ENCODE peak calls at places on chromosome 15, in seven cellular contexts. N, C, E, O, Q, U and W are unnamed samples.

GRCh38 chr15:62360286-62360685 is 195.2 kb upstream of the C2CD4B start:
- DNase-seq in N (no peak), C (no peak), E (no peak), O (no peak), Q (no peak), U (no peak), W (no peak)

GRCh38 chr15:73930790-73931281 is 4.6 kb downstream of the LOXL1 start:
- DNase-seq in N (peak; percentile 43), C (no peak), E (no peak), O (no peak), Q (peak; percentile 32), U (peak; percentile 78), W (no peak)

GRCh38 chr15:27989428-27989827 is 109.7 kb downstream of the OCA2 start:
- DNase-seq in N (no peak), C (no peak), E (no peak), O (no peak), Q (no peak), U (no peak), W (no peak)

GRCh38 chr15:101113114-101114005 is 138.5 kb downstream of the CHSY1 start:
- DNase-seq in N (no peak), C (no peak), E (no peak), O (no peak), Q (no peak), U (no peak), W (no peak)

GRCh38 chr15:53193149-53193548 is 403.0 kb upstream of the ONECUT1 start:
- DNase-seq in N (no peak), C (peak; percentile 37), E (no peak), O (no peak), Q (no peak), U (no peak), W (no peak)

GRCh38 chr15:83657549-83657948 is 3.6 kb downstream of the ADAMTSL3 start:
- DNase-seq in N (no peak), C (no peak), E (no peak), O (no peak), Q (no peak), U (no peak), W (no peak)

GRCh38 chr15:37034835-37035234 is 65.5 kb downstream of the MEIS2 start:
- DNase-seq in N (no peak), C (no peak), E (no peak), O (no peak), Q (no peak), U (no peak), W (no peak)

GRCh38 chr15:42137461-42138261 is 18.8 kb downstream of the PLA2G4F start:
- DNase-seq in N (no peak), C (peak; percentile 48), E (no peak), O (peak; percentile 48), Q (no peak), U (no peak), W (peak; percentile 47)

GRCh38 chr15:84834227-84834955 is 17.2 kb downstream of the ALPK3 start:
- DNase-seq in N (no peak), C (no peak), E (no peak), O (no peak), Q (no peak), U (no peak), W (no peak)

GRCh38 chr15:29805043-29805707 is 17.1 kb downstream of the TJP1 start:
- DNase-seq in N (no peak), C (peak; percentile 18), E (no peak), O (peak; percentile 78), Q (no peak), U (peak; percentile 31), W (no peak)

GRCh38 chr15:25437751-25438600 is 848 bp downstream of the UBE3A start:
- DNase-seq in N (peak; percentile 76), C (peak; percentile 25), E (peak; percentile 8), O (peak; percentile 58), Q (peak; percentile 52), U (peak; percentile 58), W (no peak)

GRCh38 chr15:100247228-100248225 is 94.2 kb downstream of the ADAMTS17 start:
- DNase-seq in N (no peak), C (no peak), E (no peak), O (no peak), Q (no peak), U (no peak), W (no peak)

GRCh38 chr15:70358871-70359647 is 261.3 kb upstream of the TLE3 start:
- DNase-seq in N (no peak), C (no peak), E (no peak), O (no peak), Q (no peak), U (no peak), W (peak; percentile 82)

GRCh38 chr15:42712584-42712983 is 24.3 kb downstream of the CDAN1 start:
- DNase-seq in N (no peak), C (no peak), E (no peak), O (no peak), Q (no peak), U (peak; percentile 7), W (no peak)

GRCh38 chr15:62444104-62445027 is 279.3 kb upstream of the C2CD4B start:
- DNase-seq in N (no peak), C (no peak), E (peak; percentile 50), O (no peak), Q (no peak), U (peak; percentile 55), W (no peak)

GRCh38 chr15:58307313-58307961 is 124.4 kb upstream of the LIPC start:
- DNase-seq in N (no peak), C (no peak), E (no peak), O (no peak), Q (no peak), U (no peak), W (no peak)

GRCh38 chr15:27017168-27017809 is 46.3 kb downstream of the GABRG3 start:
- DNase-seq in N (no peak), C (peak; percentile 73), E (peak; percentile 47), O (peak; percentile 83), Q (no peak), U (no peak), W (no peak)

DNA sequence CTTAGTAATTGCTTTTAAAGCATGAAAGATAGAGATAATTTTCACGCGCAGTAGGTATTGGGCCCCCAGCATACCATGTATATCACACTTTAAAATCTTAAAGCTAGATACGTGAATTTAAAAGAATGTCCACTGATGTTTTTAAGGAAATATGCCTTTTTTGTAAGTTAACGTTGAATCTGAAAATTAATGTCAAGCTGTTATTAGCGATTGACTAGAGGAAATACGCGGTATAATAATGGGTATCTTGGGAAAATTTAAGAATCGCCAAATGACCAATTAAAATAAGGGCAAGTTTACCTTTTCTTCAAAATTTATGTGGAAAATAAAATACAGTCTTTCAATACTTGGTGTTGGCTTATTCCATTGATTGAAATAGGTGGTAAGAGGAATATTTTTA is 13.3 kb upstream of the CHD2 start:
- DNase-seq in N (no peak), C (no peak), E (no peak), O (no peak), Q (no peak), U (no peak), W (no peak)
- TF ChIP-seq POLR2A in N (no peak), C (no peak), E (no peak), O (no peak), Q (no peak), U (no peak), W (no peak)

GRCh38 chr15:40344631-40345120 is 3.9 kb upstream of the CCDC9B start:
- DNase-seq in N (peak; percentile 83), C (peak; percentile 45), E (peak; percentile 79), O (peak; percentile 63), Q (peak; percentile 56), U (no peak), W (no peak)

GRCh38 chr15:40342421-40343313 is 1.9 kb upstream of the CCDC9B start:
- DNase-seq in N (no peak), C (no peak), E (no peak), O (no peak), Q (no peak), U (no peak), W (no peak)

GRCh38 chr15:40344217-40344616 is 3.5 kb upstream of the CCDC9B start:
- DNase-seq in N (no peak), C (no peak), E (no peak), O (no peak), Q (no peak), U (no peak), W (no peak)

GRCh38 chr15:40345225-40345866 is 4.6 kb upstream of the CCDC9B start:
- DNase-seq in N (no peak), C (no peak), E (no peak), O (no peak), Q (no peak), U (no peak), W (no peak)

GRCh38 chr15:40343512-40343911 is 2.8 kb upstream of the CCDC9B start:
- DNase-seq in N (no peak), C (peak; percentile 52), E (peak; percentile 83), O (no peak), Q (no peak), U (peak; percentile 69), W (no peak)
- TF ChIP-seq POLR2A in N (no peak), C (no peak), E (peak; percentile 48), O (no peak), Q (no peak), U (no peak), W (no peak)

GRCh38 chr15:44716983-44717602 is 5.8 kb downstream of the B2M start:
- DNase-seq in N (no peak), C (no peak), E (no peak), O (no peak), Q (no peak), U (no peak), W (no peak)
- TF ChIP-seq POLR2A in N (no peak), C (no peak), E (no peak), O (no peak), Q (no peak), U (no peak), W (no peak)

GRCh38 chr15:94683912-94684311 is 452.6 kb downstream of the MCTP2 start:
- DNase-seq in N (no peak), C (no peak), E (no peak), O (no peak), Q (no peak), U (no peak), W (no peak)
- TF ChIP-seq POLR2A in N (no peak), C (no peak), E (no peak), O (no peak), Q (no peak), U (no peak), W (no peak)

DNA sequence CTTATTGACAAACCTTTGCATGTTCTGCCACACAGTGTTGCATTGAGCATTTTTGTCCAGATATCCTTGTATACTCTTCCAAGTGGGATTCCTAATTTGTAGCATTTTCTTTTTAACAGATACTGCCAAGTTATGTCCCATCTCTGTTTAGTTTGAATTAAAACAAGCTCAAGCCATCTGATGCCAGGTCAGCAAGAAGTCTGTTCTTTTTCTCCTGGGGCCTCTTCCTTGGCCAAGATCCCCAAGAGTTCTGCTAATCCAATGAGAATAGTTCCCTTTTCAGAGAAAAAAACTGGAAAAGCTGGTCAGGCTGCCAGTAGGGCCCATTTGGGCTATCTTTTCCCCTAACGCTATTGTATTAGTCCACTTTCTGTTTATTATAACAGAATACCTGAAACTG is 29.8 kb downstream of the GLDN start:
- DNase-seq in N (no peak), C (no peak), E (no peak), O (peak; percentile 46), Q (no peak), U (no peak), W (no peak)
- TF ChIP-seq POLR2A in N (no peak), C (no peak), E (no peak), O (no peak), Q (no peak), U (no peak), W (no peak)

GRCh38 chr15:38714309-38715072 is 149.9 kb upstream of the RASGRP1 start:
- DNase-seq in N (no peak), C (no peak), E (peak; percentile 31), O (no peak), Q (no peak), U (no peak), W (no peak)
- TF ChIP-seq POLR2A in N (no peak), C (no peak), E (no peak), O (no peak), Q (no peak), U (no peak), W (no peak)

GRCh38 chr15:89132611-89133242 is 44.5 kb downstream of the ABHD2 start:
- DNase-seq in N (no peak), C (peak; percentile 42), E (no peak), O (peak; percentile 46), Q (no peak), U (peak; percentile 48), W (no peak)
- TF ChIP-seq POLR2A in N (no peak), C (no peak), E (no peak), O (no peak), Q (no peak), U (no peak), W (no peak)